ENCODE peak calls at places on chromosomes 4 and X, in ten cellular contexts. P, F, Z, C, B, M, K, D, O and H are unnamed samples.

GRCh38 chr4:140944539-140944938 is 188.4 kb upstream of the TBC1D9 start:
- DNase-seq in B (no peak), D (no peak), C (peak; percentile 63), O (no peak), M (peak; percentile 69), Z (no peak), K (no peak), F (no peak), P (no peak), H (no peak)

GRCh38 chr4:185625503-185625902 is 90.2 kb upstream of the PDLIM3 start:
- DNase-seq in M (no peak), D (no peak), O (no peak), B (no peak), K (no peak), Z (peak; percentile 54), P (no peak), C (no peak), F (no peak), H (no peak)

GRCh38 chrX:12791253-12792228 is at the start of gene PRPS2:
- DNase-seq in K (peak; percentile 84), O (peak; percentile 72), D (peak; percentile 78), F (peak; percentile 38), Z (peak; percentile 88), M (peak; percentile 23), B (peak; percentile 75), C (peak; percentile 52), P (peak; percentile 57), H (peak; percentile 68)

GRCh38 chr4:118224239-118224829 is 128.5 kb downstream of the PRSS12 start:
- DNase-seq in M (peak; percentile 78), C (peak; percentile 81), F (no peak), D (no peak), K (no peak), Z (peak; percentile 30), B (no peak), P (no peak), O (no peak), H (no peak)

GRCh38 chrX:146831994-146832393 is 17.4 kb upstream of the CXorf51A start:
- DNase-seq in C (no peak), O (no peak), B (no peak), M (no peak), D (no peak), Z (no peak), K (no peak), F (no peak), P (no peak), H (no peak)

GRCh38 chr4:80587861-80588385 is 252.4 kb downstream of the CFAP299 start:
- DNase-seq in C (no peak), F (no peak), K (no peak), D (no peak), P (no peak), M (no peak), O (no peak), B (no peak), Z (no peak), H (no peak)

GRCh38 chr4:106818764-106819163 is 217.3 kb downstream of the DKK2 start:
- DNase-seq in O (no peak), D (no peak), M (peak; percentile 2), K (no peak), C (peak; percentile 1), F (no peak), B (no peak), Z (no peak), P (no peak), H (no peak)

GRCh38 chrX:9147631-9148189 is 113.8 kb upstream of the FAM9B start:
- DNase-seq in B (no peak), Z (no peak), D (no peak), M (no peak), C (no peak), O (peak; percentile 73), P (no peak), F (no peak), K (peak; percentile 69), H (no peak)

GRCh38 chr4:25677943-25678342 is 22.3 kb downstream of the SLC34A2 start:
- DNase-seq in B (no peak), F (no peak), P (no peak), D (no peak), Z (no peak), K (no peak), M (no peak), O (no peak), C (no peak), H (no peak)

GRCh38 chr4:37816719-37817118 is 9.8 kb upstream of the PGM2 start:
- DNase-seq in K (no peak), C (no peak), O (no peak), P (no peak), Z (no peak), D (no peak), B (no peak), M (no peak), F (no peak), H (no peak)

GRCh38 chrX:115689931-115690330 is 129.0 kb downstream of the PLS3 start:
- DNase-seq in P (no peak), O (no peak), C (peak; percentile 43), B (no peak), Z (no peak), D (no peak), M (peak; percentile 24), F (no peak), K (no peak), H (no peak)

GRCh38 chr4:94412019-94413017 is 39.4 kb upstream of the PDLIM5 start:
- DNase-seq in D (no peak), M (peak; percentile 92), F (no peak), O (no peak), C (peak; percentile 93), B (no peak), K (no peak), Z (no peak), P (peak; percentile 29), H (no peak)

GRCh38 chr4:165369522-165369921 is 9.3 kb upstream of the CPE start:
- DNase-seq in D (no peak), C (peak; percentile 47), M (peak; percentile 78), P (no peak), O (no peak), Z (no peak), F (no peak), B (no peak), K (no peak), H (no peak)

GRCh38 chr4:105042451-105042850 is 104.2 kb upstream of the TET2 start:
- DNase-seq in O (no peak), D (no peak), B (no peak), C (no peak), K (no peak), F (no peak), M (no peak), Z (no peak), P (no peak), H (no peak)

GRCh38 chr4:16157609-16158503 is 68.4 kb downstream of the TAPT1 start:
- DNase-seq in P (no peak), O (no peak), K (no peak), C (peak; percentile 17), M (no peak), D (no peak), F (no peak), B (no peak), Z (no peak), H (peak; percentile 45)

GRCh38 chr4:102268355-102268754 is 76.9 kb downstream of the SLC39A8 start:
- DNase-seq in O (no peak), P (no peak), D (no peak), Z (no peak), C (no peak), K (no peak), F (no peak), B (no peak), M (no peak), H (no peak)

GRCh38 chr4:184613405-184613804 is 35.8 kb downstream of the CASP3 start:
- DNase-seq in B (no peak), M (no peak), P (no peak), Z (no peak), C (no peak), D (no peak), K (no peak), F (no peak), O (no peak), H (no peak)
- TF ChIP-seq CTCF in B (no peak), M (no peak), P (no peak), Z (no peak), C (no peak), D (no peak), K (no peak), F (no peak), O (no peak), H (no peak)

DNA sequence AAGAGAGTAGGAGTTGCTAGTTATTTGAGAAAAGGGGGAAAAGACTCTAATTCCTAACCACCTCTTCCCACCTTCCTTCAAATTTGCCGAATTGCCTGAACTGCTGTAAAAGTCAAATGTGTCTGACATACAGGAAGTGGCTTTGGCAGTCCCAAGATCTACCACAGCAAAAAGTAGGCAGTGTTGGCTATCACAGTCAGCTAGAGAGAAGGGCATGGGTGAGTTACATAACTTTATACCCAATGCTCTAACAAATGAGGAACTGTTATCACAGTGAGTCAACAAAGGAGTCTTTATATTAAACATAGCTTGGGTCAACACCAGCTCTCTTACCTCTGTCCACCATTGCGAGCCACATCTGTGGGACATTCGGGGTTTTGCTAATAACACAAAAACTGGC is 2.4 kb upstream of the MBNL3 start:
- DNase-seq in P (no peak), Z (no peak), D (no peak), O (no peak), C (peak; percentile 21), B (no peak), F (no peak), K (no peak), M (no peak), H (no peak)
- TF ChIP-seq CTCF in P (no peak), Z (no peak), D (no peak), O (peak; percentile 37), C (no peak), B (no peak), F (no peak), K (peak; percentile 55), M (no peak), H (no peak)

GRCh38 chr4:99816611-99817309 is at the start of gene DAPP1:
- DNase-seq in F (no peak), B (peak; percentile 70), C (no peak), K (peak; percentile 51), M (no peak), P (no peak), Z (no peak), D (no peak), O (no peak), H (no peak)
- TF ChIP-seq CTCF in F (no peak), B (no peak), C (no peak), K (no peak), M (no peak), P (no peak), Z (no peak), D (no peak), O (no peak), H (no peak)

GRCh38 chrX:68807818-68808217 is 21.0 kb upstream of the EFNB1 start:
- DNase-seq in O (no peak), K (peak; percentile 68), Z (no peak), F (peak; percentile 38), C (peak; percentile 33), M (peak; percentile 25), B (no peak), P (no peak), D (no peak), H (no peak)

DNA sequence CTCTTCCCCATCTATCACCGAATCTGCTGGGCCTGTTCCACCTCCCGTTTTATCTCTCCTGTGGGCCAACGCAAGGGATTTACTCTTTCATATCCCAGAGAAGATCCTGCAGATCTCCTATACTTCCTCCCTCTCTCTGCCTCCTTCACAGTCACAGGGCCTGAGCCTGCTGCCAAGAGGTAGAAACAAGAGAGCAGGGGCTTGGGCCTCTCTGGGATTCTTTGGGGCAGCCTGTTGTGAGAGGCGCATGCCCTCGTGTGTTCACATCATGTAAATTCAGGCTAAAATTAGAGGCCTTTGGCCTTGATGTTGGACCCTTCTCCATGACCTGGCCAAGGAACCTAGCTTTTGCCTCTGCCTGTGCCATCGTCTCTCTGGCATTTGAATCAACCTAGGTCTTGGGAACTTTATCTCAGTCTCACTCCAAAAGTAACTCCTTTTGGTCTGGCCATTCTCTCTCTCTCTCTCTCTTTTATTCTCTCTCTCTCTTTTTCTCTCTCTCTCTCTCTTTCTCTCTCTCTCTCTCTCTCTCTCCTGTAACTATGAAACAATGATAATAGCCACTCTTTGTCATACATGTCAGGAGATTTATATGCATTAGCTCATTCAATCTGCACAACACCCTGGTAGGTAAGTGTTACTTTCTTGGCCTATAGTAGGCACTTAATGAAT is 20.0 kb upstream of the EFNB1 start:
- DNase-seq in M (peak; percentile 45), Z (peak; percentile 17), F (no peak), D (no peak), O (peak; percentile 57), B (no peak), P (peak; percentile 24), C (peak; percentile 68), K (peak; percentile 68), H (no peak)
- TF ChIP-seq CTCF in M (peak; percentile 48), Z (peak; percentile 43), F (no peak), D (no peak), O (peak; percentile 54), B (no peak), P (peak; percentile 28), C (peak; percentile 51), K (peak; percentile 64), H (no peak)